ENCODE peak calls at places on chromosomes 1 and 21, in four cellular contexts. One of them, this sample, is unnamed.

GRCh38 chr21:25171438-25171837 is 435.8 kb downstream of the MRPL39 start:
- DNase-seq in upper lobe of left lung: no peak
- DNase-seq in right cardiac atrium: no peak
- DNase-seq in heart left ventricle: no peak
- DNase-seq in this sample: no peak

GRCh38 chr1:20956272-20956671 is 169.2 kb upstream of the HP1BP3 start:
- DNase-seq in upper lobe of left lung: no peak
- DNase-seq in right cardiac atrium: no peak
- DNase-seq in heart left ventricle: no peak
- DNase-seq in this sample: no peak

GRCh38 chr1:8947127-8947691 is 1.5 kb downstream of the CA6 start:
- DNase-seq in upper lobe of left lung: no peak
- DNase-seq in right cardiac atrium: no peak
- DNase-seq in heart left ventricle: no peak
- DNase-seq in this sample: no peak

GRCh38 chr1:156643266-156644092 is 1.6 kb downstream of the BCAN start:
- DNase-seq in upper lobe of left lung: no peak
- DNase-seq in right cardiac atrium: no peak
- DNase-seq in heart left ventricle: no peak
- DNase-seq in this sample: no peak

GRCh38 chr1:203342192-203342940 is 8.6 kb downstream of the FMOD start:
- DNase-seq in upper lobe of left lung: peak; percentile 56
- DNase-seq in right cardiac atrium: peak; percentile 72
- DNase-seq in heart left ventricle: peak; percentile 29
- DNase-seq in this sample: no peak

GRCh38 chr1:29893036-29893723 is 656.9 kb downstream of the PTPRU start:
- DNase-seq in upper lobe of left lung: no peak
- DNase-seq in right cardiac atrium: no peak
- DNase-seq in heart left ventricle: no peak
- DNase-seq in this sample: no peak

GRCh38 chr1:193754732-193755427 is 568.5 kb upstream of the B3GALT2 start:
- DNase-seq in upper lobe of left lung: no peak
- DNase-seq in right cardiac atrium: no peak
- DNase-seq in heart left ventricle: no peak
- DNase-seq in this sample: no peak

GRCh38 chr1:151416231-151416630 is 16.9 kb downstream of the PSMB4 start:
- DNase-seq in upper lobe of left lung: no peak
- DNase-seq in right cardiac atrium: no peak
- DNase-seq in heart left ventricle: no peak
- DNase-seq in this sample: no peak

GRCh38 chr1:96487404-96487803 is 234.2 kb upstream of the PTBP2 start:
- DNase-seq in upper lobe of left lung: no peak
- DNase-seq in right cardiac atrium: no peak
- DNase-seq in heart left ventricle: no peak
- DNase-seq in this sample: no peak

GRCh38 chr1:9728451-9729295 is 77.1 kb downstream of the PIK3CD start:
- DNase-seq in upper lobe of left lung: no peak
- DNase-seq in right cardiac atrium: no peak
- DNase-seq in heart left ventricle: no peak
- DNase-seq in this sample: no peak

GRCh38 chr1:88552226-88552625 is 131.8 kb upstream of the PKN2 start:
- DNase-seq in upper lobe of left lung: no peak
- DNase-seq in right cardiac atrium: no peak
- DNase-seq in heart left ventricle: no peak
- DNase-seq in this sample: no peak

GRCh38 chr1:51578383-51579109 is 38.3 kb upstream of the OSBPL9 start:
- DNase-seq in upper lobe of left lung: no peak
- DNase-seq in right cardiac atrium: no peak
- DNase-seq in heart left ventricle: no peak
- DNase-seq in this sample: no peak

GRCh38 chr21:32207096-32207716 is 71.6 kb downstream of the MIS18A start:
- DNase-seq in upper lobe of left lung: no peak
- DNase-seq in right cardiac atrium: no peak
- DNase-seq in heart left ventricle: no peak
- DNase-seq in this sample: no peak

DNA sequence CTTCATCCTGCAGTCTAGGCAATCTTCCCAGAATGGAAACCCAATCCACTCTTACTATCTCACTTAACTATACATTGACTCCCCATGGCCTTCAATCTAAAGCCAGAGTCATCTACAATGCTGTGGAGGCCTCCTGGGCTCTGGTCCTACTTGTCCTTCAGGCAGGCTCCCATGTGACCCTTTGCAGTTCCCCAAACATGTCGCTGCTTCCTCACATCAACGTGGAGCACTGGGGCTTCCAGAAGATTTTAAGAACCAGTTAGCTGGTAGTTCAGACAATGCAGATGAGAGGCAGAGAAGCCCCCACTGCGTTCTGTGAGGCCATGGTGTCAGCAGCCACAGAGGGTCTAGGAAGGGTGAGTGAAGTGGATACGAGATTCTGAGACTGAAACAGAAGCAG is 18.6 kb downstream of the LYPD8 start:
- DNase-seq in upper lobe of left lung: peak; percentile 34
- DNase-seq in right cardiac atrium: no peak
- DNase-seq in heart left ventricle: no peak
- DNase-seq in this sample: no peak
- H3K9me3 ChIP-seq in upper lobe of left lung: no peaks in the 10 kb centered on the region
- H3K9me3 ChIP-seq in right cardiac atrium: no peaks in the 10 kb centered on the region
- H3K9me3 ChIP-seq in heart left ventricle: no peaks in the 10 kb centered on the region
- H3K9me3 ChIP-seq in this sample: no peaks in the 10 kb centered on the region

GRCh38 chr1:89762801-89763648 is 57.8 kb upstream of the LRRC8D start:
- DNase-seq in upper lobe of left lung: peak; percentile 91
- DNase-seq in right cardiac atrium: peak; percentile 95
- DNase-seq in heart left ventricle: peak; percentile 90
- DNase-seq in this sample: peak; percentile 35
- H3K27ac ChIP-seq in upper lobe of left lung: no peak overlapping the region
- H3K27ac ChIP-seq in right cardiac atrium: peak overlapping the region; percentile 32
- H3K27ac ChIP-seq in heart left ventricle: peak overlapping the region; percentile 76
- H3K27ac ChIP-seq in this sample: peak overlapping the region; percentile 76

GRCh38 chr1:40982721-40983120 is 3.2 kb downstream of the CTPS1 start:
- DNase-seq in upper lobe of left lung: no peak
- DNase-seq in right cardiac atrium: no peak
- DNase-seq in heart left ventricle: no peak
- DNase-seq in this sample: no peak
- H3K9me3 ChIP-seq in upper lobe of left lung: no peaks in the 10 kb centered on the region
- H3K9me3 ChIP-seq in right cardiac atrium: no peaks in the 10 kb centered on the region
- H3K9me3 ChIP-seq in heart left ventricle: no peaks in the 10 kb centered on the region
- H3K9me3 ChIP-seq in this sample: no peaks in the 10 kb centered on the region

GRCh38 chr1:119687391-119688079 is 24.2 kb upstream of the PHGDH start:
- DNase-seq in upper lobe of left lung: no peak
- DNase-seq in right cardiac atrium: no peak
- DNase-seq in heart left ventricle: no peak
- DNase-seq in this sample: no peak

GRCh38 chr1:119683893-119684292 is 27.8 kb upstream of the PHGDH start:
- DNase-seq in upper lobe of left lung: no peak
- DNase-seq in right cardiac atrium: no peak
- DNase-seq in heart left ventricle: no peak
- DNase-seq in this sample: no peak

GRCh38 chr1:119688810-119689209 is 22.9 kb upstream of the PHGDH start:
- DNase-seq in upper lobe of left lung: no peak
- DNase-seq in right cardiac atrium: no peak
- DNase-seq in heart left ventricle: no peak
- DNase-seq in this sample: no peak

GRCh38 chr1:119689511-119689910 is 22.2 kb upstream of the PHGDH start:
- DNase-seq in upper lobe of left lung: no peak
- DNase-seq in right cardiac atrium: no peak
- DNase-seq in heart left ventricle: no peak
- DNase-seq in this sample: no peak

DNA sequence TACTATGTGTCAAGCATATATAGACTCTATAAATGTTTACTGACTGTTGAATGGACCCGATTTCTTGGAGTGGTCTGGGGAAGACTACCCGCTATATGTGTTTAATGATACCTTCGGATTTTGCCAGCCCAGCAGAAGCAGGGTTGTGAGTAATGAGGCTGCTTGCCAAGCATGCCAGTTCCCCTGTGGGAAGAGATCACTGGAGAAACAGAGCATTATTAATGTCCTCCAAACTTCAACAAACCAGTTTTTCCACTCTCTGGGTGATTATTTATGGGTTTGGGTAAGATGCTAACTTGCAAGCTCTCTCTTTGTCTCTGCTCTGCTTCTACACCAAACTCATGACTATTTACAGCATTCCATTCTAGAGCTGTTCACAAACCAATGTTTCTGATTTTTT is 25.1 kb upstream of the PHGDH start:
- DNase-seq in upper lobe of left lung: no peak
- DNase-seq in right cardiac atrium: no peak
- DNase-seq in heart left ventricle: no peak
- DNase-seq in this sample: no peak
- H3K27ac ChIP-seq in upper lobe of left lung: no peak overlapping the region
- H3K27ac ChIP-seq in right cardiac atrium: no peak overlapping the region
- H3K27ac ChIP-seq in heart left ventricle: no peak overlapping the region
- H3K27ac ChIP-seq in this sample: peak overlapping the region; percentile 44

DNA sequence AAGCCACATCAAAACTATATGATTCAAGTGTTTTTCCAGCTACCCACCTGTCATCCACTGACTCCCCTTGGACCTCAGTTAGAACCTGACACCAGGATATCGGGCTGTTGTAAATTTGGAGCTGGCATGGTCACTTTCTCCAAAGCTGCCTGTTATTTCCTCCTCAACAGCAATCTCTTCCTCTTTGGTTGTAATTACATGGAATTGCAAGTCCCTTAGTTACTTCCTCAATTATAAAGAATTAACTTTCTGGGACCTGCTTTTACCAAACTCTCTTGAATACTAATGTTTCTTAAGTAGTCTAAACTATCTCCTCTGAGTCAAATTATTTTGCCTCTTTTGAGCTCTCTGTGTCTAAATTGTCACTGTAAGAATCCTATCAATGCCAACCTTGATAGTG is 150.4 kb upstream of the SGIP1 start:
- DNase-seq in upper lobe of left lung: no peak
- DNase-seq in right cardiac atrium: no peak
- DNase-seq in heart left ventricle: no peak
- DNase-seq in this sample: no peak
- H3K9me3 ChIP-seq in upper lobe of left lung: no peaks in the 10 kb centered on the region
- H3K9me3 ChIP-seq in right cardiac atrium: no peaks in the 10 kb centered on the region
- H3K9me3 ChIP-seq in heart left ventricle: no peaks in the 10 kb centered on the region
- H3K9me3 ChIP-seq in this sample: no peaks in the 10 kb centered on the region

This sample was measured in esophagus squamous epithelium.